ENCODE peak calls at places on chromosomes 1 and 21, in ten cellular contexts. One of them, this sample, is unnamed.

GRCh38 chr1:42365118-42365517 is 15.5 kb upstream of the RIMKLA start:
- DNase-seq in DND-41: no peak
- DNase-seq in cardiac fibroblast: no peak
- DNase-seq in uterus: no peak
- DNase-seq in fibroblast of pulmonary artery: no peak
- DNase-seq in hepatocyte: no peak
- DNase-seq in AG10803: no peak
- DNase-seq in upper lobe of right lung: no peak
- DNase-seq in cardiac muscle cell: no peak
- DNase-seq in lower lobe of right lung: no peak
- DNase-seq in this sample: no peak

GRCh38 chr1:203349757-203350522 is 982 bp downstream of the FMOD start:
- DNase-seq in fibroblast of pulmonary artery: no peak
- DNase-seq in upper lobe of right lung: no peak
- DNase-seq in uterus: no peak
- DNase-seq in DND-41: no peak
- DNase-seq in cardiac fibroblast: no peak
- DNase-seq in cardiac muscle cell: peak; percentile 34
- DNase-seq in lower lobe of right lung: no peak
- DNase-seq in hepatocyte: peak; percentile 72
- DNase-seq in AG10803: no peak
- DNase-seq in this sample: no peak

GRCh38 chr1:25815208-25816111 is 4.3 kb upstream of the MTFR1L start:
- DNase-seq in hepatocyte: no peak
- DNase-seq in cardiac fibroblast: no peak
- DNase-seq in cardiac muscle cell: no peak
- DNase-seq in DND-41: no peak
- DNase-seq in uterus: no peak
- DNase-seq in upper lobe of right lung: peak; percentile 64
- DNase-seq in fibroblast of pulmonary artery: no peak
- DNase-seq in lower lobe of right lung: no peak
- DNase-seq in AG10803: no peak
- DNase-seq in this sample: no peak

GRCh38 chr1:31529999-31530705 is 46.2 kb upstream of the TINAGL1 start:
- DNase-seq in AG10803: peak; percentile 16
- DNase-seq in hepatocyte: no peak
- DNase-seq in cardiac muscle cell: no peak
- DNase-seq in DND-41: no peak
- DNase-seq in fibroblast of pulmonary artery: no peak
- DNase-seq in cardiac fibroblast: peak; percentile 46
- DNase-seq in upper lobe of right lung: no peak
- DNase-seq in uterus: no peak
- DNase-seq in lower lobe of right lung: no peak
- DNase-seq in this sample: no peak

GRCh38 chr1:222167111-222167510 is 380.8 kb downstream of the HHIPL2 start:
- DNase-seq in uterus: no peak
- DNase-seq in AG10803: peak; percentile 95
- DNase-seq in upper lobe of right lung: no peak
- DNase-seq in fibroblast of pulmonary artery: peak; percentile 63
- DNase-seq in DND-41: peak; percentile 20
- DNase-seq in cardiac muscle cell: peak; percentile 60
- DNase-seq in lower lobe of right lung: no peak
- DNase-seq in cardiac fibroblast: peak; percentile 86
- DNase-seq in hepatocyte: peak; percentile 40
- DNase-seq in this sample: peak; percentile 89

GRCh38 chr1:44867801-44868200 is 24.7 kb upstream of the PTCH2 start:
- DNase-seq in AG10803: no peak
- DNase-seq in fibroblast of pulmonary artery: no peak
- DNase-seq in DND-41: no peak
- DNase-seq in lower lobe of right lung: peak; percentile 58
- DNase-seq in uterus: no peak
- DNase-seq in upper lobe of right lung: peak; percentile 69
- DNase-seq in hepatocyte: no peak
- DNase-seq in cardiac fibroblast: no peak
- DNase-seq in cardiac muscle cell: no peak
- DNase-seq in this sample: no peak

GRCh38 chr1:47692196-47692595 is 254.4 kb downstream of the FOXD2 start:
- DNase-seq in upper lobe of right lung: no peak
- DNase-seq in fibroblast of pulmonary artery: no peak
- DNase-seq in cardiac muscle cell: no peak
- DNase-seq in hepatocyte: no peak
- DNase-seq in uterus: no peak
- DNase-seq in cardiac fibroblast: no peak
- DNase-seq in DND-41: no peak
- DNase-seq in lower lobe of right lung: no peak
- DNase-seq in AG10803: no peak
- DNase-seq in this sample: no peak

GRCh38 chr1:204503913-204504519 is 9.4 kb upstream of the PIK3C2B start:
- DNase-seq in fibroblast of pulmonary artery: no peak
- DNase-seq in DND-41: no peak
- DNase-seq in uterus: no peak
- DNase-seq in cardiac muscle cell: no peak
- DNase-seq in upper lobe of right lung: no peak
- DNase-seq in hepatocyte: no peak
- DNase-seq in lower lobe of right lung: no peak
- DNase-seq in AG10803: no peak
- DNase-seq in cardiac fibroblast: no peak
- DNase-seq in this sample: no peak

GRCh38 chr21:40686526-40686925 is 160.4 kb downstream of the DSCAM start:
- DNase-seq in AG10803: no peak
- DNase-seq in lower lobe of right lung: no peak
- DNase-seq in cardiac fibroblast: no peak
- DNase-seq in hepatocyte: no peak
- DNase-seq in cardiac muscle cell: no peak
- DNase-seq in uterus: no peak
- DNase-seq in DND-41: no peak
- DNase-seq in upper lobe of right lung: no peak
- DNase-seq in fibroblast of pulmonary artery: no peak
- DNase-seq in this sample: no peak

GRCh38 chr1:227370463-227371254 is 52.4 kb upstream of the CDC42BPA start:
- DNase-seq in uterus: no peak
- DNase-seq in cardiac fibroblast: peak; percentile 20
- DNase-seq in DND-41: no peak
- DNase-seq in upper lobe of right lung: no peak
- DNase-seq in AG10803: no peak
- DNase-seq in cardiac muscle cell: no peak
- DNase-seq in hepatocyte: no peak
- DNase-seq in fibroblast of pulmonary artery: peak; percentile 12
- DNase-seq in lower lobe of right lung: no peak
- DNase-seq in this sample: no peak

GRCh38 chr1:2431095-2431494 is 18.7 kb upstream of the PEX10 start:
- DNase-seq in hepatocyte: no peak
- DNase-seq in cardiac muscle cell: no peak
- DNase-seq in upper lobe of right lung: no peak
- DNase-seq in DND-41: no peak
- DNase-seq in lower lobe of right lung: no peak
- DNase-seq in uterus: no peak
- DNase-seq in AG10803: no peak
- DNase-seq in cardiac fibroblast: no peak
- DNase-seq in fibroblast of pulmonary artery: no peak
- DNase-seq in this sample: no peak

DNA sequence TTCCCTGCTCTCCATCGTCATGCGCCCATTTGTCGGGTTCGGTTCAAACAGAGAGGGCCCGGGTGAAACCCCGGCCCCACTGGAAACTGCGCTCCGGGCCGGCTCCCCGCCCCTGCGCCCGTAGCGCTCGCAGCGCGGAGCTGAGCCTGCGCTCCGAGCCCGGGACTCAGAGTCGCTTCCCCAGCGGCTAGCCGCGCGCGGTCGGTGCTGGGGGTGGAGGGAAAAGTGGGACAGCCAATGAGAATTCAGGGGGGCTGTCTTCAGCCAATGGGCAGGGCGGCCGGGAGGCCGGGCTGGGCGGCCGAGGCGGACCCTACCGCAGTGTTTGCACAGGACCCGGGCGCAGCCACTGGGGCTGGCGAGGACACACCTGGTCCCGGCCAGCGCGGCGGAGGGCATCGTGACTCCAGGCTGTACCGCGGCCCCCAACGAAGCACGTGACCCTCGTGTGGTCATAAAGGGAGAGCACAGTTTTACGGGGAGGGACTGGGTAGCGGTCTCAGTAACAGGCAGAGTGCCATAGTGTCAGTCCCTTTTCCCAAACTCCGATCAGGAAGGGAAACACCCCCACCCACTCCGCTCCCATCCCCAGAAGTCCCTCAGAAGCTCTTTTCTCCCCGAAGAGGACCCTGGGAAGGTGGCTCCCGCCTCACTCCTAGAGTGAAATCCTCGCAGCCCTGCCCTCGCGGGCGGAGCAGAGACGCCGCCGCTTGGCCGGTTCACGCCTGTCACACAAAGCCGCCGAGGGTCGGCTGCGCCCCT is at the start of gene INKA2:
- DNase-seq in DND-41: peak; percentile 80
- DNase-seq in upper lobe of right lung: peak; percentile 96
- DNase-seq in uterus: peak; percentile 87
- DNase-seq in cardiac muscle cell: peak; percentile 86
- DNase-seq in fibroblast of pulmonary artery: peak; percentile 80
- DNase-seq in AG10803: peak; percentile 78
- DNase-seq in hepatocyte: peak; percentile 89
- DNase-seq in lower lobe of right lung: peak; percentile 92
- DNase-seq in cardiac fibroblast: peak; percentile 90
- DNase-seq in this sample: no peak
- TF ChIP-seq CTCF in DND-41: no peak
- TF ChIP-seq CTCF in upper lobe of right lung: no peak
- TF ChIP-seq CTCF in uterus: no peak
- TF ChIP-seq CTCF in cardiac muscle cell: no peak
- TF ChIP-seq CTCF in fibroblast of pulmonary artery: no peak
- TF ChIP-seq CTCF in AG10803: no peak
- TF ChIP-seq CTCF in hepatocyte: no peak
- TF ChIP-seq CTCF in lower lobe of right lung: no peak
- TF ChIP-seq CTCF in cardiac fibroblast: no peak
- TF ChIP-seq CTCF in this sample: no peak

GRCh38 chr1:165854101-165854845 is 26.9 kb downstream of the UCK2 start:
- DNase-seq in DND-41: peak; percentile 74
- DNase-seq in uterus: no peak
- DNase-seq in cardiac muscle cell: peak; percentile 94
- DNase-seq in AG10803: peak; percentile 99
- DNase-seq in hepatocyte: peak; percentile 45
- DNase-seq in cardiac fibroblast: peak; percentile 99
- DNase-seq in lower lobe of right lung: no peak
- DNase-seq in fibroblast of pulmonary artery: peak; percentile 95
- DNase-seq in upper lobe of right lung: no peak
- DNase-seq in this sample: peak; percentile 93
- H3K4me3 ChIP-seq in DND-41: peak overlapping the region; percentile 34
- H3K4me3 ChIP-seq in uterus: no peak overlapping the region
- H3K4me3 ChIP-seq in cardiac muscle cell: no peak overlapping the region
- H3K4me3 ChIP-seq in AG10803: peak overlapping the region; percentile 20
- H3K4me3 ChIP-seq in hepatocyte: no peak overlapping the region
- H3K4me3 ChIP-seq in cardiac fibroblast: no peak overlapping the region
- H3K4me3 ChIP-seq in lower lobe of right lung: no peak overlapping the region
- H3K4me3 ChIP-seq in fibroblast of pulmonary artery: peak overlapping the region; percentile 13
- H3K4me3 ChIP-seq in upper lobe of right lung: no peak overlapping the region
- H3K4me3 ChIP-seq in this sample: no peak overlapping the region

DNA sequence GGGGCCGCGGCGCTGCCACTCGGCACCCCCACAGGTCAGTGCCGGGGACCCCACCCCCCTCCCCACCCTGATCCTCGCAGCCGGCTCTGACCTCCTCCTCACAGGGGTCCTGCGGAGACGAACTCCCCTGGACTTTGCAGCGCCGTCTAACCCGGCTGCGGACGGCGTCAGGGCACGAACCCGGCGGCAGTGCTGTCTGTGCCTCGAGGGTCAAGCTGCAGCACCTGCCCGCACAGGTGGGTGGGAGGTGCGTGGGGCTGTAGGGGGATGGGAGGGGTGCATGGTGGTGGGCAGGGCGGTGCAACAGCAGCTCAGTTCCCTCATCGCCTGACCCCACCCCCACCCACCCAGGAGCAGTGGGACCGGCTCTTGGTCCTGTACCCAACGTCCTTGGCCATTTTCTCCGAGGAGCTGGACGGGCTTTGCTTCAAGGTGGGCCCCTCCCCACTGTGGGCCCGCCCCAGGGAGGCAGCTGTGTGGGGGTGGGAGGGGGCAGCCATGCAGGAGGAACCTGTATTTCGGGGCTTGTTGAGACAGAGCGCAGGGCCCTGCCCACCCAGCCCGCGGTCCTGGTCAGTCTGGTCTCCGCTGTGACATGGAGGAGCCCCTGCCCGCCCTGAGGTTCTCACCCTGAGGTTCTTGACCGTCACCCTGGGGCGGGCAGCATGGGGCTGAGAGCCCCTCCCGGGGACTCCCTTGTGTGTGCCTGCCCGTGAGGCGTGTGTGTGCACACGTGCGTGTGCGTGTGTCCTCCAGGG is 4.9 kb downstream of the PLEKHN1 start:
- DNase-seq in AG10803: no peak
- DNase-seq in lower lobe of right lung: no peak
- DNase-seq in DND-41: no peak
- DNase-seq in upper lobe of right lung: no peak
- DNase-seq in uterus: no peak
- DNase-seq in fibroblast of pulmonary artery: no peak
- DNase-seq in cardiac muscle cell: no peak
- DNase-seq in hepatocyte: no peak
- DNase-seq in cardiac fibroblast: no peak
- DNase-seq in this sample: no peak
- TF ChIP-seq CTCF in AG10803: no peak
- TF ChIP-seq CTCF in lower lobe of right lung: no peak
- TF ChIP-seq CTCF in DND-41: no peak
- TF ChIP-seq CTCF in upper lobe of right lung: no peak
- TF ChIP-seq CTCF in uterus: no peak
- TF ChIP-seq CTCF in fibroblast of pulmonary artery: no peak
- TF ChIP-seq CTCF in cardiac muscle cell: no peak
- TF ChIP-seq CTCF in hepatocyte: no peak
- TF ChIP-seq CTCF in cardiac fibroblast: no peak
- TF ChIP-seq CTCF in this sample: no peak

GRCh38 chr1:41360074-41361027 is 883 bp upstream of the FOXO6 start:
- DNase-seq in uterus: peak; percentile 18
- DNase-seq in cardiac fibroblast: no peak
- DNase-seq in DND-41: no peak
- DNase-seq in fibroblast of pulmonary artery: no peak
- DNase-seq in AG10803: no peak
- DNase-seq in lower lobe of right lung: no peak
- DNase-seq in upper lobe of right lung: peak; percentile 50
- DNase-seq in cardiac muscle cell: no peak
- DNase-seq in hepatocyte: peak; percentile 65
- DNase-seq in this sample: no peak

GRCh38 chr1:41357451-41358151 is 3.6 kb upstream of the FOXO6 start:
- DNase-seq in AG10803: no peak
- DNase-seq in hepatocyte: no peak
- DNase-seq in lower lobe of right lung: no peak
- DNase-seq in fibroblast of pulmonary artery: no peak
- DNase-seq in cardiac muscle cell: peak; percentile 60
- DNase-seq in upper lobe of right lung: peak; percentile 57
- DNase-seq in cardiac fibroblast: no peak
- DNase-seq in uterus: peak; percentile 11
- DNase-seq in DND-41: peak; percentile 55
- DNase-seq in this sample: no peak

GRCh38 chr1:41361028-41361494 is at the start of gene FOXO6:
- DNase-seq in cardiac muscle cell: peak; percentile 98
- DNase-seq in upper lobe of right lung: peak; percentile 99
- DNase-seq in hepatocyte: peak; percentile 99
- DNase-seq in fibroblast of pulmonary artery: peak; percentile 96
- DNase-seq in uterus: peak; percentile 99
- DNase-seq in AG10803: peak; percentile 93
- DNase-seq in lower lobe of right lung: peak; percentile 99
- DNase-seq in cardiac fibroblast: peak; percentile 95
- DNase-seq in DND-41: peak; percentile 96
- DNase-seq in this sample: peak; percentile 62

GRCh38 chr1:41358152-41358937 is 2.9 kb upstream of the FOXO6 start:
- DNase-seq in AG10803: no peak
- DNase-seq in cardiac muscle cell: no peak
- DNase-seq in uterus: peak; percentile 13
- DNase-seq in DND-41: no peak
- DNase-seq in cardiac fibroblast: no peak
- DNase-seq in hepatocyte: no peak
- DNase-seq in lower lobe of right lung: no peak
- DNase-seq in upper lobe of right lung: peak; percentile 60
- DNase-seq in fibroblast of pulmonary artery: no peak
- DNase-seq in this sample: no peak

GRCh38 chr1:41359211-41360073 is 1.8 kb upstream of the FOXO6 start:
- DNase-seq in AG10803: peak; percentile 84
- DNase-seq in upper lobe of right lung: peak; percentile 59
- DNase-seq in hepatocyte: no peak
- DNase-seq in cardiac muscle cell: peak; percentile 57
- DNase-seq in fibroblast of pulmonary artery: peak; percentile 35
- DNase-seq in lower lobe of right lung: no peak
- DNase-seq in uterus: peak; percentile 21
- DNase-seq in DND-41: no peak
- DNase-seq in cardiac fibroblast: peak; percentile 29
- DNase-seq in this sample: peak; percentile 31
- H3K4me3 ChIP-seq in AG10803: no peak overlapping the region
- H3K4me3 ChIP-seq in upper lobe of right lung: no peak overlapping the region
- H3K4me3 ChIP-seq in hepatocyte: no peak overlapping the region
- H3K4me3 ChIP-seq in cardiac muscle cell: no peak overlapping the region
- H3K4me3 ChIP-seq in fibroblast of pulmonary artery: no peak overlapping the region
- H3K4me3 ChIP-seq in lower lobe of right lung: no peak overlapping the region
- H3K4me3 ChIP-seq in uterus: no peak overlapping the region
- H3K4me3 ChIP-seq in DND-41: no peak overlapping the region
- H3K4me3 ChIP-seq in cardiac fibroblast: no peak overlapping the region
- H3K4me3 ChIP-seq in this sample: no peak overlapping the region